ENCODE peak calls at places on chromosomes 6 and 20, in eight cellular contexts. One of them, this sample, is unnamed.

GRCh38 chr6:129031051-129031599 is 148.2 kb downstream of the LAMA2 start:
- DNase-seq in AG10803: peak
- DNase-seq in astrocyte: peak
- DNase-seq in mesothelial cell of epicardium: no peak
- DNase-seq in GM23338: no peak
- DNase-seq in naive thymus-derived CD4-positive, alpha-beta T cell: no peak
- DNase-seq in nucleus accumbens: no peak
- DNase-seq in NCI-H2081: no peak
- DNase-seq in this sample: peak

GRCh38 chr20:63414720-63415417 is 53.7 kb upstream of the CHRNA4 start:
- DNase-seq in astrocyte: no peak
- DNase-seq in mesothelial cell of epicardium: no peak
- DNase-seq in nucleus accumbens: no peak
- DNase-seq in AG10803: no peak
- DNase-seq in naive thymus-derived CD4-positive, alpha-beta T cell: no peak
- DNase-seq in GM23338: no peak
- DNase-seq in NCI-H2081: no peak
- DNase-seq in this sample: no peak

GRCh38 chr6:155498370-155498769 is 42.7 kb upstream of the NOX3 start:
- DNase-seq in nucleus accumbens: no peak
- DNase-seq in mesothelial cell of epicardium: no peak
- DNase-seq in naive thymus-derived CD4-positive, alpha-beta T cell: no peak
- DNase-seq in astrocyte: peak
- DNase-seq in AG10803: no peak
- DNase-seq in NCI-H2081: no peak
- DNase-seq in GM23338: no peak
- DNase-seq in this sample: no peak

GRCh38 chr6:108117427-108118358 is 43.2 kb upstream of the OSTM1 start:
- DNase-seq in GM23338: peak
- DNase-seq in NCI-H2081: no peak
- DNase-seq in mesothelial cell of epicardium: peak
- DNase-seq in nucleus accumbens: no peak
- DNase-seq in astrocyte: no peak
- DNase-seq in naive thymus-derived CD4-positive, alpha-beta T cell: no peak
- DNase-seq in AG10803: no peak
- DNase-seq in this sample: no peak

GRCh38 chr6:165110871-165111270 is 198.5 kb downstream of the C6orf118 start:
- DNase-seq in NCI-H2081: no peak
- DNase-seq in naive thymus-derived CD4-positive, alpha-beta T cell: no peak
- DNase-seq in AG10803: peak
- DNase-seq in astrocyte: peak
- DNase-seq in nucleus accumbens: no peak
- DNase-seq in GM23338: no peak
- DNase-seq in mesothelial cell of epicardium: no peak
- DNase-seq in this sample: no peak

GRCh38 chr20:528923-529594 is 14.5 kb downstream of the CSNK2A1 start:
- DNase-seq in mesothelial cell of epicardium: no peak
- DNase-seq in astrocyte: peak
- DNase-seq in GM23338: no peak
- DNase-seq in NCI-H2081: no peak
- DNase-seq in nucleus accumbens: no peak
- DNase-seq in naive thymus-derived CD4-positive, alpha-beta T cell: no peak
- DNase-seq in AG10803: peak
- DNase-seq in this sample: peak

GRCh38 chr6:145498425-145498824 is 236.9 kb downstream of the EPM2A start:
- DNase-seq in nucleus accumbens: no peak
- DNase-seq in naive thymus-derived CD4-positive, alpha-beta T cell: no peak
- DNase-seq in GM23338: no peak
- DNase-seq in mesothelial cell of epicardium: no peak
- DNase-seq in NCI-H2081: no peak
- DNase-seq in AG10803: no peak
- DNase-seq in astrocyte: no peak
- DNase-seq in this sample: no peak

GRCh38 chr6:118509009-118509617 is 39.0 kb upstream of the PLN start:
- DNase-seq in GM23338: peak
- DNase-seq in astrocyte: peak
- DNase-seq in NCI-H2081: peak
- DNase-seq in mesothelial cell of epicardium: no peak
- DNase-seq in nucleus accumbens: peak
- DNase-seq in naive thymus-derived CD4-positive, alpha-beta T cell: no peak
- DNase-seq in AG10803: peak
- DNase-seq in this sample: peak

GRCh38 chr20:48626226-48626937 is 201.4 kb downstream of the PREX1 start:
- DNase-seq in astrocyte: no peak
- DNase-seq in mesothelial cell of epicardium: no peak
- DNase-seq in naive thymus-derived CD4-positive, alpha-beta T cell: peak
- DNase-seq in AG10803: peak
- DNase-seq in GM23338: no peak
- DNase-seq in NCI-H2081: no peak
- DNase-seq in nucleus accumbens: peak
- DNase-seq in this sample: peak

GRCh38 chr6:157120523-157121232 is 202.6 kb downstream of the TMEM242 start:
- DNase-seq in GM23338: no peak
- DNase-seq in NCI-H2081: no peak
- DNase-seq in mesothelial cell of epicardium: no peak
- DNase-seq in naive thymus-derived CD4-positive, alpha-beta T cell: no peak
- DNase-seq in nucleus accumbens: no peak
- DNase-seq in astrocyte: no peak
- DNase-seq in AG10803: no peak
- DNase-seq in this sample: no peak

GRCh38 chr20:4519530-4519929 is 202.2 kb upstream of the PRND start:
- DNase-seq in mesothelial cell of epicardium: no peak
- DNase-seq in AG10803: no peak
- DNase-seq in astrocyte: no peak
- DNase-seq in GM23338: peak
- DNase-seq in NCI-H2081: no peak
- DNase-seq in naive thymus-derived CD4-positive, alpha-beta T cell: no peak
- DNase-seq in nucleus accumbens: no peak
- DNase-seq in this sample: peak

GRCh38 chr6:33140556-33140955 is 51.7 kb downstream of the COL11A2 start:
- DNase-seq in AG10803: no peak
- DNase-seq in naive thymus-derived CD4-positive, alpha-beta T cell: no peak
- DNase-seq in nucleus accumbens: no peak
- DNase-seq in mesothelial cell of epicardium: no peak
- DNase-seq in GM23338: no peak
- DNase-seq in NCI-H2081: no peak
- DNase-seq in astrocyte: no peak
- DNase-seq in this sample: no peak

GRCh38 chr20:48787861-48788375 is 39.9 kb downstream of the PREX1 start:
- DNase-seq in GM23338: no peak
- DNase-seq in AG10803: peak
- DNase-seq in nucleus accumbens: peak
- DNase-seq in astrocyte: peak
- DNase-seq in NCI-H2081: no peak
- DNase-seq in naive thymus-derived CD4-positive, alpha-beta T cell: no peak
- DNase-seq in mesothelial cell of epicardium: no peak
- DNase-seq in this sample: peak

GRCh38 chr6:134474980-134475379 is 157.1 kb upstream of the SGK1 start:
- DNase-seq in astrocyte: no peak
- DNase-seq in naive thymus-derived CD4-positive, alpha-beta T cell: no peak
- DNase-seq in GM23338: no peak
- DNase-seq in mesothelial cell of epicardium: no peak
- DNase-seq in NCI-H2081: no peak
- DNase-seq in nucleus accumbens: no peak
- DNase-seq in AG10803: no peak
- DNase-seq in this sample: peak

GRCh38 chr6:143396497-143397228 is 53.8 kb downstream of the ADAT2 start:
- DNase-seq in AG10803: no peak
- DNase-seq in astrocyte: peak
- DNase-seq in GM23338: no peak
- DNase-seq in nucleus accumbens: no peak
- DNase-seq in NCI-H2081: peak
- DNase-seq in mesothelial cell of epicardium: no peak
- DNase-seq in naive thymus-derived CD4-positive, alpha-beta T cell: no peak
- DNase-seq in this sample: no peak

GRCh38 chr6:111441678-111442243 is 41.3 kb downstream of the REV3L start:
- DNase-seq in mesothelial cell of epicardium: no peak
- DNase-seq in GM23338: no peak
- DNase-seq in NCI-H2081: no peak
- DNase-seq in astrocyte: no peak
- DNase-seq in naive thymus-derived CD4-positive, alpha-beta T cell: no peak
- DNase-seq in AG10803: no peak
- DNase-seq in nucleus accumbens: no peak
- DNase-seq in this sample: no peak

GRCh38 chr6:124742971-124743370 is 219.3 kb upstream of the RNF217 start:
- DNase-seq in AG10803: no peak
- DNase-seq in NCI-H2081: no peak
- DNase-seq in mesothelial cell of epicardium: no peak
- DNase-seq in astrocyte: peak
- DNase-seq in naive thymus-derived CD4-positive, alpha-beta T cell: no peak
- DNase-seq in GM23338: no peak
- DNase-seq in nucleus accumbens: no peak
- DNase-seq in this sample: peak

GRCh38 chr6:2823104-2823850 is 18.4 kb downstream of the SERPINB1 start:
- DNase-seq in astrocyte: no peak
- DNase-seq in mesothelial cell of epicardium: no peak
- DNase-seq in NCI-H2081: no peak
- DNase-seq in GM23338: no peak
- DNase-seq in naive thymus-derived CD4-positive, alpha-beta T cell: no peak
- DNase-seq in nucleus accumbens: no peak
- DNase-seq in AG10803: no peak
- DNase-seq in this sample: no peak

GRCh38 chr20:41170386-41171105 is 33.2 kb downstream of the PLCG1 start:
- DNase-seq in mesothelial cell of epicardium: no peak
- DNase-seq in naive thymus-derived CD4-positive, alpha-beta T cell: no peak
- DNase-seq in GM23338: no peak
- DNase-seq in AG10803: no peak
- DNase-seq in nucleus accumbens: no peak
- DNase-seq in NCI-H2081: no peak
- DNase-seq in astrocyte: no peak
- DNase-seq in this sample: no peak

GRCh38 chr6:582370-582769 is 74.5 kb downstream of the HUS1B start:
- DNase-seq in mesothelial cell of epicardium: no peak
- DNase-seq in NCI-H2081: no peak
- DNase-seq in naive thymus-derived CD4-positive, alpha-beta T cell: no peak
- DNase-seq in GM23338: peak
- DNase-seq in AG10803: no peak
- DNase-seq in astrocyte: peak
- DNase-seq in nucleus accumbens: no peak
- DNase-seq in this sample: peak

GRCh38 chr20:34299925-34300806 is 3.0 kb downstream of the AHCY start:
- DNase-seq in astrocyte: no peak
- DNase-seq in nucleus accumbens: no peak
- DNase-seq in AG10803: peak
- DNase-seq in NCI-H2081: no peak
- DNase-seq in GM23338: no peak
- DNase-seq in mesothelial cell of epicardium: no peak
- DNase-seq in naive thymus-derived CD4-positive, alpha-beta T cell: no peak
- DNase-seq in this sample: peak

GRCh38 chr20:36573798-36574277 is 441 bp downstream of the TGIF2 start:
- DNase-seq in GM23338: no peak
- DNase-seq in AG10803: no peak
- DNase-seq in naive thymus-derived CD4-positive, alpha-beta T cell: no peak
- DNase-seq in NCI-H2081: no peak
- DNase-seq in nucleus accumbens: peak
- DNase-seq in mesothelial cell of epicardium: peak
- DNase-seq in astrocyte: no peak
- DNase-seq in this sample: no peak

This sample was measured in amniotic epithelial cell.